ENCODE peak calls at places on chromosomes 16 and 17, in four cellular contexts. N is NCI-H446, T is skeletal muscle cell, H is GM19239. D is an unnamed sample.

GRCh38 chr17:50099003-50099402 is 3.9 kb downstream of the PDK2 start:
- DNase-seq in N (no peak), H (no peak), T (no peak), D (no peak)

GRCh38 chr17:50175035-50175788 is 9.4 kb downstream of the SGCA start:
- DNase-seq in N (no peak), H (no peak), T (no peak), D (no peak)

GRCh38 chr17:29140631-29141483 is 39.3 kb downstream of the MYO18A start:
- DNase-seq in N (no peak), H (no peak), T (no peak), D (peak)

GRCh38 chr17:50325906-50326305 is 20.0 kb upstream of the XYLT2 start:
- DNase-seq in H (no peak), T (no peak), N (no peak), D (no peak)

GRCh38 chr17:77887110-77887463 is 71.4 kb upstream of the TNRC6C start:
- DNase-seq in H (no peak), T (no peak), N (no peak), D (no peak)

GRCh38 chr16:13873835-13874438 is 46.0 kb upstream of the ERCC4 start:
- DNase-seq in N (peak), H (no peak), T (no peak), D (no peak)

GRCh38 chr16:24820522-24820921 is 25.2 kb upstream of the SLC5A11 start:
- DNase-seq in N (no peak), T (no peak), H (no peak), D (no peak)

GRCh38 chr17:37425268-37425667 is 18.6 kb downstream of the TADA2A start:
- DNase-seq in T (no peak), N (no peak), H (no peak), D (no peak)

GRCh38 chr17:2814499-2815341 is 18.5 kb downstream of the RAP1GAP2 start:
- DNase-seq in T (no peak), H (peak), N (no peak), D (peak)

GRCh38 chr16:3881499-3881995 is 1.0 kb upstream of the CREBBP start:
- DNase-seq in T (no peak), H (no peak), N (no peak), D (no peak)

GRCh38 chr16:56896244-56896643 is 31.2 kb downstream of the SLC12A3 start:
- DNase-seq in N (no peak), T (no peak), H (no peak), D (no peak)

GRCh38 chr17:66255112-66255511 is 25.9 kb upstream of the APOH start:
- DNase-seq in H (no peak), N (peak), T (peak), D (no peak)